ENCODE peak calls at places on chromosome 18, in four cellular contexts. F, B, O and J are unnamed samples. For H3K36me3 and H3K9me3, the result is how much of the 10 kb centered on the place peaks cover.

GRCh38 chr18:36527740-36528455 is 230.4 kb downstream of the FHOD3 start:
- DNase-seq in O (no peak), F (no peak), B (no peak), J (no peak)

GRCh38 chr18:46497129-46497528 is 159.9 kb downstream of the LOXHD1 start:
- DNase-seq in O (peak), F (peak), B (peak), J (peak)

GRCh38 chr18:59899298-59900221 is at the start of gene PMAIP1:
- DNase-seq in B (peak), F (peak), O (peak), J (peak)

GRCh38 chr18:26546875-26547301 is 1.5 kb downstream of the KCTD1 start:
- DNase-seq in B (no peak), F (peak), O (no peak), J (no peak)

GRCh38 chr18:27500531-27500930 is 315.4 kb upstream of the CHST9 start:
- DNase-seq in O (no peak), F (peak), B (no peak), J (no peak)

GRCh38 chr18:68991281-68991680 is 193.4 kb downstream of the CCDC102B start:
- DNase-seq in O (no peak), F (no peak), B (no peak), J (peak)

GRCh38 chr18:1017679-1018078 is 113.0 kb downstream of the ADCYAP1 start:
- DNase-seq in F (peak), B (no peak), O (no peak), J (no peak)

GRCh38 chr18:74573053-74573452 is 24.6 kb upstream of the ZNF407 start:
- DNase-seq in O (no peak), B (no peak), F (no peak), J (no peak)

GRCh38 chr18:50616484-50617048 is 56.7 kb downstream of the MAPK4 start:
- DNase-seq in F (no peak), O (no peak), B (no peak), J (no peak)

GRCh38 chr18:46156124-46156745 is 52.0 kb downstream of the HAUS1 start:
- DNase-seq in B (no peak), O (no peak), F (no peak), J (no peak)

GRCh38 chr18:46942646-46943045 is 25.2 kb downstream of the KATNAL2 start:
- DNase-seq in B (no peak), F (no peak), O (no peak), J (no peak)

GRCh38 chr18:13220326-13220991 is 1.9 kb downstream of the LDLRAD4 start:
- DNase-seq in F (no peak), B (no peak), O (no peak), J (no peak)

GRCh38 chr18:23924813-23925212 is 89.7 kb upstream of the TTC39C start:
- DNase-seq in B (no peak), F (no peak), O (no peak), J (peak)

GRCh38 chr18:70981400-70982140 is 692.7 kb downstream of the SOCS6 start:
- DNase-seq in F (no peak), B (no peak), O (no peak), J (peak)

GRCh38 chr18:52451851-52452250 is 111.9 kb downstream of the DCC start:
- DNase-seq in F (peak), B (no peak), O (no peak), J (no peak)

GRCh38 chr18:12258719-12259705 is 4.9 kb downstream of the CIDEA start:
- DNase-seq in F (no peak), B (no peak), O (no peak), J (no peak)

GRCh38 chr18:60466671-60467070 is 94.1 kb upstream of the MC4R start:
- DNase-seq in F (no peak), O (no peak), B (no peak), J (no peak)

GRCh38 chr18:62226047-62226446 is 39.0 kb downstream of the RELCH start:
- DNase-seq in F (no peak), B (no peak), O (no peak), J (no peak)
- H3K36me3 ChIP-seq in F (half or more), B (under half), O (under half), J (under half)

GRCh38 chr18:57210101-57210661 is 63.3 kb downstream of the BOD1L2 start:
- DNase-seq in B (no peak), F (peak), O (peak), J (peak)
- TF ChIP-seq EZH2 in B (no peak), F (no peak), O (no peak), J (no peak)

DNA sequence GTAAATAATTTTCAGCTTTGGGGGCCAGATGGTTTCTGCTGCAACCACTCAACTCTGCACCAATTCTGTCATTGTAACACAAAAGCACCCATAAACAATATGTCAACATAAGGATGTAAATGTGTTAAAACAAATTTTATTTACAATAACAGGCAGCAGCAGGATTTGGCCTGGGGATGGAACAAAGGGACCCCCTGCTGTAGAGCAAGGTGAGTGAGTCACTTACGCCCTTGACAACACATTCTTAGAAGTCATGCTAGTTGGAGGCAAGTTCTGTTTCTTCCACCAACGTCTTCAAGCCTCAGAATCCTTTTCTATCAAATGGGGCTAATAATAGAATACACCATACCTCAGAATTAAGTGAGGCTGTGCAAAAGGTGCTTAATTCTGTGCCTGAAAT is 610.2 kb upstream of the SYT4 start:
- DNase-seq in F (no peak), O (no peak), B (no peak), J (no peak)
- H3K9me3 ChIP-seq in F (under half), O (under half), B (under half), J (under half)

GRCh38 chr18:55555628-55556027 is 32.4 kb downstream of the TCF4 start:
- DNase-seq in F (no peak), O (no peak), B (no peak), J (no peak)

GRCh38 chr18:55552498-55553189 is 35.3 kb downstream of the TCF4 start:
- DNase-seq in F (no peak), B (no peak), O (no peak), J (peak)

GRCh38 chr18:55551227-55551626 is 36.8 kb downstream of the TCF4 start:
- DNase-seq in B (no peak), F (no peak), O (no peak), J (no peak)

GRCh38 chr18:55559735-55560134 is 28.3 kb downstream of the TCF4 start:
- DNase-seq in B (no peak), F (no peak), O (no peak), J (no peak)

DNA sequence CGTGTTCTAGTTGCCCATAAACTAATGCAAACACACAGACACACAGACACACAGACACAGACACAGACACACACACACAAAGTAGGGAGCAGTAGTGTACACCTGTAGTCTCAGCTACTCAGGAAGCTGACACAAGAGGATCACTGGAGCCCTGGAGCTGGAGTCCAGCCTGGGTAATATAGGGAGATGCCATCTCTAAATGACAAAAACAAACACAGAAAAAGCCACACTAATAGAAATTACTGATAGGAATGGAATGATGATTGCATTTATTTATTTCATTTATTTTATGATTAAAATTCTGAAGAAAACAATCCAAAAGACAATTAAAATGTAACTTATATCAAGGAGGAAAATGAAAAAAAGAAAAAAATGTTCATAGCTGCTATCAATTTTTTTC is 30.8 kb downstream of the TCF4 start:
- DNase-seq in O (no peak), F (no peak), B (no peak), J (no peak)
- H3K36me3 ChIP-seq in O (under half), F (under half), B (under half), J (under half)

GRCh38 chr18:77249583-77250500 is at the start of gene GALR1:
- DNase-seq in O (peak), F (peak), B (no peak), J (no peak)
- TF ChIP-seq EZH2 in O (peak), F (peak), B (no peak), J (no peak)

GRCh38 chr18:80050797-80051196 is 16.6 kb downstream of the RBFA start:
- DNase-seq in B (no peak), O (no peak), F (no peak), J (no peak)

DNA sequence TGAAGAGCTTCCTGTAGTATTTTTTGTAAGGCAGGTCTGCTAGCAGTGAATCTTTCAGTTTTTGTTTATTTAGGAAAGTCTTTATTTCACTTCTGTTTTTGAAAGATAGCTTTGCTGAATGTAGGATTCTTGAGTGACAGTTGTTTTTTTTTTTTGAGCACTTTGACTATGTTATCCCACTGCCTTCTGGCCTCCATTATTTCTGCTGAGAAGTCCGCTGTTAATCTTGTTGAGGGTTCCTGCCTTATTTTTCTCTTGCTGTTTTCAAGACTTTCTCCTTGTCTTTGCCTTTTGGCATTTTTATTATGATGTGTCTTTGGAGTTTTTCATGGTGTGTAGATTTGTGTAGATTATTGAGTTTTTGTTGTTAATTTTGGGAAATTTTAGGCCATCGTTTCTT is 21.9 kb downstream of the RBFA start:
- DNase-seq in B (no peak), F (no peak), O (no peak), J (no peak)
- H3K9me3 ChIP-seq in B (under half), F (under half), O (under half), J (under half)

DNA sequence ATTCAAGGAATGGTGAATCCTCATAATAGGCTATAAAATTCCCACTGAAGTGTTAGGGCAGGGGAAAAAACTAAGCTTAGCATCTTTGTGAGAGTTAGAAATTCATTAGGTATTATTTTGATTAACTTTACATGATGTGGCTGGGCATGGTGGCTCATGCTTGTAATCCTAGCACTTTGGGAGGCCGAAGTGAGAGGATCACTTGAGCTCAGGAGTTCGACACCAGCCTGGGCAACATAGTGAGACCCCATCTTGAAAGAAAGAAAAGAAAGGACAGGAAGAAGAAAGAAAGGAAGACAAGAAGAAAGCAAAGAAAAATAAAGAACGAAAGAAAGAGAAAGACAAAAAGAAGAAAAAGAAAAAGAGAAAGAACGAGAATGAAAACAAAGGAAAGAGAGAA is 40.0 kb downstream of the SNRPD1 start:
- DNase-seq in B (no peak), F (no peak), O (no peak), J (no peak)
- H3K36me3 ChIP-seq in B (under half), F (under half), O (under half), J (under half)

GRCh38 chr18:57430166-57430958 is 4.8 kb upstream of the ONECUT2 start:
- DNase-seq in B (no peak), F (peak), O (no peak), J (no peak)
- TF ChIP-seq EZH2 in B (no peak), F (no peak), O (peak), J (peak)